ENCODE peak calls at places on chromosomes 3 and 15, in five cellular contexts. Z is CD8-positive, alpha-beta memory T cell; D is stimulated activated naive CD8-positive, alpha-beta T cell treated with anti-CD3 and anti-CD28 coated beads, Interleukin-15, Interleukin-2, amounts not matched to agents 100 U/mL and 50 U/mL, for 24 hours; O is ureter; E is GM20000. F is an unnamed sample.

GRCh38 chr15:73386886-73387506 is 18.2 kb upstream of the HCN4 start:
- DNase-seq in O (no peak), E (no peak), D (no peak), Z (no peak), F (peak; percentile 70)

GRCh38 chr3:31106912-31107311 is 212.5 kb upstream of the GADL1 start:
- DNase-seq in O (no peak), E (peak; percentile 25), D (no peak), Z (no peak), F (no peak)

GRCh38 chr15:39508536-39508935 is 72.3 kb upstream of the THBS1 start:
- DNase-seq in E (no peak), O (no peak), Z (no peak), D (no peak), F (peak; percentile 68)

GRCh38 chr15:72483279-72483678 is 9.1 kb downstream of the ARIH1 start:
- DNase-seq in D (no peak), E (no peak), Z (no peak), O (no peak), F (no peak)

GRCh38 chr3:18024715-18025114 is 282.3 kb upstream of the TBC1D5 start:
- DNase-seq in O (no peak), D (no peak), E (peak; percentile 17), Z (no peak), F (no peak)

GRCh38 chr15:40909662-40910625 is 15.7 kb downstream of the VPS18 start:
- DNase-seq in D (no peak), E (no peak), O (no peak), Z (no peak), F (no peak)

GRCh38 chr3:60765788-60766187 is 485.5 kb downstream of the FHIT start:
- DNase-seq in E (no peak), O (no peak), D (no peak), Z (no peak), F (no peak)

GRCh38 chr3:154955907-154956533 is 124.1 kb upstream of the MME start:
- DNase-seq in D (no peak), E (no peak), Z (no peak), O (no peak), F (no peak)

GRCh38 chr15:42581272-42581730 is 5.9 kb downstream of the STARD9 start:
- DNase-seq in D (peak; percentile 83), Z (peak; percentile 78), E (peak; percentile 81), O (peak; percentile 89), F (peak; percentile 96)

GRCh38 chr15:31157644-31158069 is 56.1 kb upstream of the TRPM1 start:
- DNase-seq in O (no peak), Z (no peak), D (no peak), E (peak; percentile 8), F (no peak)

GRCh38 chr15:76935620-76936019 is 4.1 kb downstream of the RCN2 start:
- DNase-seq in D (no peak), Z (no peak), E (peak; percentile 76), O (no peak), F (no peak)